ENCODE peak calls at places on chromosomes 3 and 15, in six cellular contexts. One of them, this sample, is unnamed.

GRCh38 chr3:29100292-29100691 is 180.6 kb upstream of the RBMS3 start:
- DNase-seq in neural crest cell: no peak
- DNase-seq in HTR-8/SVneo: no peak
- DNase-seq in right atrium auricular region: no peak
- DNase-seq in B cell: no peak
- DNase-seq in stimulated activated CD4-positive, alpha-beta T cell treated with anti-CD3 and anti-CD28 coated beads, Interleukin-4, amount 100 ng/mL, for 1 hour: no peak
- DNase-seq in this sample: no peak

GRCh38 chr15:29556385-29556784 is 265.9 kb downstream of the TJP1 start:
- DNase-seq in stimulated activated CD4-positive, alpha-beta T cell treated with anti-CD3 and anti-CD28 coated beads, Interleukin-4, amount 100 ng/mL, for 1 hour: no peak
- DNase-seq in B cell: no peak
- DNase-seq in HTR-8/SVneo: no peak
- DNase-seq in neural crest cell: no peak
- DNase-seq in right atrium auricular region: no peak
- DNase-seq in this sample: no peak

GRCh38 chr15:84600331-84600686 is 500 bp upstream of the ZSCAN2 start:
- DNase-seq in neural crest cell: peak
- DNase-seq in HTR-8/SVneo: peak
- DNase-seq in B cell: no peak
- DNase-seq in stimulated activated CD4-positive, alpha-beta T cell treated with anti-CD3 and anti-CD28 coated beads, Interleukin-4, amount 100 ng/mL, for 1 hour: peak
- DNase-seq in right atrium auricular region: peak
- DNase-seq in this sample: peak

GRCh38 chr3:107810195-107811071 is 280.4 kb downstream of the CD47 start:
- DNase-seq in right atrium auricular region: no peak
- DNase-seq in B cell: no peak
- DNase-seq in stimulated activated CD4-positive, alpha-beta T cell treated with anti-CD3 and anti-CD28 coated beads, Interleukin-4, amount 100 ng/mL, for 1 hour: no peak
- DNase-seq in neural crest cell: no peak
- DNase-seq in HTR-8/SVneo: no peak
- DNase-seq in this sample: no peak

GRCh38 chr3:117734431-117734830 is 1024.9 kb downstream of the TUSC7 start:
- DNase-seq in HTR-8/SVneo: no peak
- DNase-seq in neural crest cell: no peak
- DNase-seq in stimulated activated CD4-positive, alpha-beta T cell treated with anti-CD3 and anti-CD28 coated beads, Interleukin-4, amount 100 ng/mL, for 1 hour: no peak
- DNase-seq in right atrium auricular region: no peak
- DNase-seq in B cell: no peak
- DNase-seq in this sample: no peak

GRCh38 chr3:51813539-51813938 is 34.5 kb upstream of the IQCF6 start:
- DNase-seq in neural crest cell: no peak
- DNase-seq in right atrium auricular region: no peak
- DNase-seq in B cell: no peak
- DNase-seq in stimulated activated CD4-positive, alpha-beta T cell treated with anti-CD3 and anti-CD28 coated beads, Interleukin-4, amount 100 ng/mL, for 1 hour: no peak
- DNase-seq in HTR-8/SVneo: no peak
- DNase-seq in this sample: peak

GRCh38 chr3:99871231-99871898 is 53.7 kb downstream of the CMSS1 start:
- DNase-seq in stimulated activated CD4-positive, alpha-beta T cell treated with anti-CD3 and anti-CD28 coated beads, Interleukin-4, amount 100 ng/mL, for 1 hour: no peak
- DNase-seq in HTR-8/SVneo: no peak
- DNase-seq in B cell: no peak
- DNase-seq in neural crest cell: no peak
- DNase-seq in right atrium auricular region: no peak
- DNase-seq in this sample: no peak

GRCh38 chr15:51931638-51932037 is 39.9 kb downstream of the LEO1 start:
- DNase-seq in right atrium auricular region: peak
- DNase-seq in HTR-8/SVneo: no peak
- DNase-seq in stimulated activated CD4-positive, alpha-beta T cell treated with anti-CD3 and anti-CD28 coated beads, Interleukin-4, amount 100 ng/mL, for 1 hour: no peak
- DNase-seq in B cell: no peak
- DNase-seq in neural crest cell: no peak
- DNase-seq in this sample: no peak

GRCh38 chr3:4474683-4475490 is 7.8 kb upstream of the SUMF1 start:
- DNase-seq in right atrium auricular region: peak
- DNase-seq in HTR-8/SVneo: no peak
- DNase-seq in stimulated activated CD4-positive, alpha-beta T cell treated with anti-CD3 and anti-CD28 coated beads, Interleukin-4, amount 100 ng/mL, for 1 hour: no peak
- DNase-seq in B cell: peak
- DNase-seq in neural crest cell: no peak
- DNase-seq in this sample: no peak

GRCh38 chr15:70269991-70270751 is 172.5 kb upstream of the TLE3 start:
- DNase-seq in neural crest cell: no peak
- DNase-seq in stimulated activated CD4-positive, alpha-beta T cell treated with anti-CD3 and anti-CD28 coated beads, Interleukin-4, amount 100 ng/mL, for 1 hour: no peak
- DNase-seq in B cell: no peak
- DNase-seq in right atrium auricular region: no peak
- DNase-seq in HTR-8/SVneo: no peak
- DNase-seq in this sample: no peak

GRCh38 chr3:141380987-141381386 is 12.7 kb downstream of the ZBTB38 start:
- DNase-seq in neural crest cell: no peak
- DNase-seq in B cell: no peak
- DNase-seq in stimulated activated CD4-positive, alpha-beta T cell treated with anti-CD3 and anti-CD28 coated beads, Interleukin-4, amount 100 ng/mL, for 1 hour: no peak
- DNase-seq in right atrium auricular region: no peak
- DNase-seq in HTR-8/SVneo: no peak
- DNase-seq in this sample: no peak

GRCh38 chr15:43260011-43260615 is 6.6 kb downstream of the TGM5 start:
- DNase-seq in stimulated activated CD4-positive, alpha-beta T cell treated with anti-CD3 and anti-CD28 coated beads, Interleukin-4, amount 100 ng/mL, for 1 hour: no peak
- DNase-seq in B cell: no peak
- DNase-seq in right atrium auricular region: no peak
- DNase-seq in neural crest cell: no peak
- DNase-seq in HTR-8/SVneo: no peak
- DNase-seq in this sample: no peak

This sample was measured in NCI-H524.